ENCODE peak calls at places on chromosomes 4 and X, in ten cellular contexts. F, D, I, K, P, H, Y, J, N and M are unnamed samples.

GRCh38 chrX:50827996-50828395 is 14.0 kb upstream of the SHROOM4 start:
- DNase-seq in K (no peak), H (no peak), P (peak), F (peak), J (no peak), I (no peak), Y (peak), N (no peak), D (no peak), M (no peak)

GRCh38 chr4:163070023-163070422 is 96.7 kb downstream of the NAF1 start:
- DNase-seq in H (no peak), J (no peak), I (no peak), F (peak), Y (no peak), K (no peak), P (no peak), N (no peak), D (no peak), M (no peak)

GRCh38 chrX:135513140-135513535 is 7.3 kb upstream of the INTS6L start:
- DNase-seq in D (no peak), K (no peak), Y (no peak), I (no peak), H (no peak), N (no peak), F (no peak), P (no peak), J (no peak), M (no peak)

GRCh38 chrX:83997781-83998180 is 136.8 kb downstream of the CYLC1 start:
- DNase-seq in I (no peak), K (no peak), D (no peak), Y (no peak), N (no peak), H (no peak), J (no peak), P (no peak), F (no peak), M (no peak)

GRCh38 chr4:142407569-142407968 is 438.5 kb downstream of the INPP4B start:
- DNase-seq in K (no peak), H (peak), P (peak), D (no peak), F (peak), Y (peak), I (no peak), J (no peak), N (no peak), M (peak)

GRCh38 chrX:80022363-80023031 is 7.9 kb downstream of the TBX22 start:
- DNase-seq in H (no peak), Y (no peak), P (no peak), F (no peak), D (no peak), K (no peak), J (no peak), I (no peak), N (no peak), M (peak)

GRCh38 chrX:94178145-94178790 is 504.3 kb downstream of the FAM133A start:
- DNase-seq in Y (no peak), P (peak), I (no peak), D (no peak), J (no peak), F (peak), K (no peak), H (no peak), N (no peak), M (no peak)

GRCh38 chrX:115339441-115340025 is 50.0 kb downstream of the LUZP4 start:
- DNase-seq in N (no peak), D (no peak), H (peak), Y (peak), F (peak), I (no peak), J (no peak), P (no peak), K (no peak), M (no peak)

GRCh38 chrX:80430826-80431501 is 10.7 kb downstream of the TENT5D start:
- DNase-seq in N (no peak), F (no peak), H (peak), D (peak), P (peak), I (no peak), J (no peak), Y (no peak), K (no peak), M (peak)

GRCh38 chr4:37685726-37686372 is 327 bp downstream of the RELL1 start:
- DNase-seq in F (peak), J (peak), D (peak), I (no peak), K (peak), Y (no peak), P (peak), H (no peak), N (peak), M (peak)

GRCh38 chr4:114108869-114109268 is 129.4 kb upstream of the ARSJ start:
- DNase-seq in Y (peak), K (peak), D (no peak), N (no peak), P (peak), I (no peak), F (peak), J (no peak), H (peak), M (peak)

GRCh38 chrX:23797371-23798128 is 14.6 kb downstream of the SAT1 start:
- DNase-seq in D (no peak), H (no peak), Y (no peak), F (no peak), N (no peak), P (peak), I (no peak), J (no peak), K (no peak), M (peak)

GRCh38 chrX:40094041-40094899 is 3.5 kb downstream of the BCOR start:
- DNase-seq in I (no peak), F (peak), K (peak), H (peak), N (no peak), Y (no peak), D (no peak), P (peak), J (no peak), M (no peak)

GRCh38 chr4:43238556-43238955 is 346.0 kb downstream of the GRXCR1 start:
- DNase-seq in K (peak), J (no peak), D (no peak), N (no peak), I (no peak), Y (no peak), F (no peak), H (no peak), P (no peak), M (no peak)

GRCh38 chr4:169345207-169345788 is 74.5 kb upstream of the SH3RF1 start:
- DNase-seq in Y (peak), I (no peak), K (no peak), J (no peak), F (peak), H (peak), D (no peak), N (no peak), P (peak), M (no peak)

GRCh38 chrX:36983831-36984230 is 24.3 kb upstream of the FAM47C start:
- DNase-seq in Y (no peak), J (no peak), D (no peak), K (no peak), F (no peak), P (no peak), H (no peak), N (no peak), I (no peak), M (no peak)

GRCh38 chr4:25310066-25310824 is 2.3 kb upstream of the ZCCHC4 start:
- DNase-seq in J (no peak), I (no peak), H (peak), D (no peak), N (no peak), P (no peak), K (no peak), F (no peak), Y (no peak), M (no peak)

GRCh38 chr4:20486433-20486832 is 213.8 kb upstream of the PACRGL start:
- DNase-seq in H (no peak), F (no peak), D (no peak), K (no peak), Y (no peak), I (no peak), J (no peak), P (peak), N (no peak), M (no peak)

GRCh38 chrX:121161501-121161933 is 114.1 kb downstream of the GLUD2 start:
- DNase-seq in N (no peak), P (no peak), K (no peak), J (no peak), F (no peak), H (no peak), D (peak), I (no peak), Y (no peak), M (peak)

GRCh38 chr4:147096667-147097604 is 151.3 kb upstream of the TTC29 start:
- DNase-seq in K (no peak), I (peak), D (peak), J (no peak), P (peak), H (peak), Y (no peak), N (no peak), F (peak), M (peak)

GRCh38 chr4:170111100-170111499 is 21.3 kb upstream of the AADAT start:
- DNase-seq in P (no peak), J (no peak), K (peak), H (no peak), F (no peak), Y (no peak), N (no peak), D (no peak), I (no peak), M (no peak)

GRCh38 chr4:143407475-143407874 is 70.8 kb downstream of the GAB1 start:
- DNase-seq in P (no peak), F (no peak), I (no peak), H (no peak), J (no peak), Y (no peak), K (no peak), N (no peak), D (no peak), M (no peak)

GRCh38 chr4:41360911-41361830 is 104.4 kb downstream of the UCHL1 start:
- DNase-seq in H (peak), J (peak), F (peak), K (peak), I (no peak), P (peak), D (no peak), Y (no peak), N (peak), M (peak)

GRCh38 chrX:41022579-41022978 is 62.7 kb upstream of the USP9X start:
- DNase-seq in N (no peak), I (no peak), K (no peak), D (no peak), H (peak), F (peak), P (peak), J (no peak), Y (peak), M (no peak)

GRCh38 chr4:182775075-182775474 is 142.1 kb downstream of the DCTD start:
- DNase-seq in Y (no peak), K (no peak), J (no peak), F (no peak), P (no peak), H (no peak), I (no peak), D (no peak), N (no peak), M (no peak)

GRCh38 chr4:102535398-102536082 is 34.4 kb downstream of the NFKB1 start:
- DNase-seq in P (peak), Y (peak), H (peak), N (no peak), D (no peak), I (peak), J (no peak), K (no peak), F (peak), M (no peak)

GRCh38 chr4:57430706-57431105 is 320.5 kb upstream of the IGFBP7 start:
- DNase-seq in H (no peak), I (no peak), P (no peak), F (no peak), D (no peak), J (no peak), Y (no peak), K (no peak), N (no peak), M (no peak)

DNA sequence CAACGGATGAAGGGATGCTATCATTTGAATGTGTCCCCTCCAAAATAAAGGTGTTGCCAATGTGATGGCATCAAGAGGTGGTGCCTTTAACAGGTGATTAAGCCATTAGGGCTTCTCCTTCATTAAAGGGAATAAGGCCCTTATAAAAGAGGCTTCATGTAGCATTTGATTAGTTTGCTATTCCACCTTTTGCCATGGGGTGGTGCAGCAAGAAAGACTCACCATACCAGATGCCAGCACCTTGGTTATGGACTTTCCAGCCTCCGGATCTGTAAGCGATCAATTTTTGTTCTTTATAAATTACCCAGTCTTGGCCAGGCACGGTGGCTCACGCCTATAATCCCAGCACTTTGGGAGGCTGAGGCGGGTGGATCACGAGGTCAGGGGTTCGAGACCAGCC is 7.9 kb upstream of the SLC25A43 start:
- DNase-seq in N (no peak), K (peak), P (peak), I (no peak), J (no peak), F (peak), D (peak), H (peak), Y (no peak), M (peak)
- TF ChIP-seq CTCF in N (no peak), K (peak), P (peak), I (peak), J (no peak), F (peak), D (peak), H (peak), Y (peak), M (peak)

DNA sequence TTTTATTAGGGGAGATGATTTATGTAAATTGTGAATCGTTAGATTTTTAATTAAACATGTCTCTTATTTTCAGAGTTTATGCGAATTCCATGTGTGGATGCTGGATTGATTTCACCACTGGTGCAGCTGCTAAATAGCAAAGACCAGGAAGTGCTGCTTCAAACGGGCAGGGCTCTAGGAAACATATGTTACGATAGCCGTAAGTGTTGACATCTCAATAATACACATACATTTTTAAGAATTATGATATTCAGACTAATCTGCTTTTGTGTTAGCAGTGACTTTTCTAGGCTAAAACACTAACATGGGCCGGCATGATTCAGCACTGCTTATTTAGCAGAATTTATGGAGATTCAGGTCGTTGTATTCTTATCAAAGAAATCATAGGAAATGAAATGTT is 91.2 kb downstream of the RAP1GDS1 start:
- DNase-seq in N (no peak), K (no peak), J (no peak), D (no peak), Y (no peak), I (no peak), H (no peak), P (no peak), F (no peak), M (no peak)
- H3K4me3 ChIP-seq in N (no peak), K (no peak), J (peak), D (no peak), Y (no peak), I (no peak), H (no peak), P (no peak), F (no peak), M (no peak)

DNA sequence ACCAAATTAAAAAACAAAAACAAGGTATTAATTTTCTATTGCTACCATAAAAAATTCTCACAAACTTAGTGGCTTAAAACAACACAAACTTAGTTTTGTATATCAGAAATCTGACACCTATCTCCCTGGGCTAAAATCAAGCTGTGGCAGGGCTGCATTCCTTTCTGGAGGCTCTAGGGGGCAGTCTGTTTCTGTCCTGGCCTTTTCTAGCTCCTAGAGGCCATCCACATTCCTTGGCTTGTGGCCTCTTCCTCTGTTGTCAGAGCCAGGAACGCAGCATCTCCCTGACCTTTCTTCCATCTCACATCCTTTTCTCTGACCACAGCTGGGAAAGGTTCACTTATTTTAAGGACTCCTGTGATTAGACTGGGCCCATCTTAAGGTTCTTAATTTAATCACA is 38.9 kb upstream of the TLR2 start:
- DNase-seq in D (no peak), Y (no peak), J (no peak), N (no peak), K (peak), H (no peak), P (no peak), F (no peak), I (no peak), M (peak)
- TF ChIP-seq CTCF in D (peak), Y (peak), J (no peak), N (no peak), K (peak), H (peak), P (peak), F (peak), I (peak), M (peak)

DNA sequence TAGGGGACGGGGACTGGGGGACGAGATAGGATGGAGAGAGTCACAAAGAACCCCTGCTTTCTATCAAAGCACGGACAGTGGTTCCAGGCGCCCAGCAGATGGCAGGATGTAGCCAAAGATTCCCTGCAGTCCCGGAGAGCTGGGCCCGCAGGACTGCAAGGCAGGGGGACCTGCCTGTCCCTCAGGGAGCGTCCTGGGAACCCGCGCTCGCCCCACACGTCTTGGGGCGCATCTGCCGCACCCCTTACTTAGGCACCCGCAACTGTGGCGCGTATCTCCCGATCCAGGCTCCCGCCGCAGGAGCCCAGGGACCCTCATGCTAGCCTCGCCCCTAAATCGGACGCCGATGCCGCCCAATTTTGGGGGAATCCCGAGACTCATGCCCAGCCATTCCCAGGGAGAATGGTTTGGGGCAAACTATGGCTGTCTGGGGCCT is 742 bp upstream of the STK32B start:
- DNase-seq in N (peak), D (peak), H (peak), Y (peak), I (peak), J (peak), K (peak), F (peak), P (peak), M (peak)
- H3K4me3 ChIP-seq in N (no peak), D (no peak), H (peak), Y (peak), I (peak), J (peak), K (peak), F (peak), P (peak), M (peak)

GRCh38 chr4:14700083-14700482 is 302.2 kb upstream of the CPEB2 start:
- DNase-seq in J (no peak), F (no peak), H (no peak), I (no peak), K (no peak), Y (no peak), N (no peak), D (no peak), P (no peak), M (no peak)
- TF ChIP-seq CTCF in J (no peak), F (no peak), H (no peak), I (no peak), K (no peak), Y (no peak), N (no peak), D (no peak), P (no peak), M (peak)